ENCODE peak calls at places on chromosomes 1 and 21, in six cellular contexts. R, T, F, C, H and M are unnamed samples.

GRCh38 chr1:226355679-226356583 is 47.0 kb upstream of the LIN9 start:
- DNase-seq in F (no peak), T (no peak), R (peak; percentile 42), C (no peak), H (no peak), M (no peak)

GRCh38 chr1:31626451-31627202 is 9.1 kb downstream of the HCRTR1 start:
- DNase-seq in H (no peak), T (peak; percentile 43), C (no peak), R (no peak), F (no peak), M (peak; percentile 74)

GRCh38 chr1:171485375-171486047 is at the start of gene PRRC2C:
- DNase-seq in C (peak; percentile 99), R (peak; percentile 97), T (peak; percentile 98), F (peak; percentile 98), H (peak; percentile 97), M (peak; percentile 87)

GRCh38 chr1:46530791-46531409 is 20.5 kb downstream of the KNCN start:
- DNase-seq in H (no peak), F (no peak), R (no peak), T (no peak), C (no peak), M (peak; percentile 87)

GRCh38 chr1:3545363-3546047 is 65.8 kb downstream of the MEGF6 start:
- DNase-seq in R (no peak), C (no peak), F (no peak), T (no peak), H (no peak), M (no peak)

GRCh38 chr1:210201671-210202070 is 30.9 kb upstream of the SERTAD4 start:
- DNase-seq in C (no peak), H (peak; percentile 13), R (no peak), F (no peak), T (peak; percentile 34), M (no peak)

GRCh38 chr1:56285554-56286402 is 293.6 kb downstream of the PLPP3 start:
- DNase-seq in H (no peak), R (no peak), C (no peak), T (peak; percentile 52), F (no peak), M (no peak)

GRCh38 chr1:210332719-210333398 is 4.2 kb downstream of the HHAT start:
- DNase-seq in T (peak; percentile 73), R (peak; percentile 48), F (no peak), H (no peak), C (no peak), M (no peak)

GRCh38 chr21:17370263-17370662 is 142.6 kb upstream of the CXADR start:
- DNase-seq in C (no peak), T (no peak), H (no peak), F (no peak), R (no peak), M (no peak)

GRCh38 chr1:39637301-39637700 is 2.1 kb downstream of the HEYL start:
- DNase-seq in H (no peak), C (no peak), R (no peak), T (no peak), F (no peak), M (peak; percentile 55)

GRCh38 chr1:39632491-39633417 is 6.7 kb downstream of the HEYL start:
- DNase-seq in C (peak; percentile 75), T (peak; percentile 57), F (no peak), H (no peak), R (peak; percentile 29), M (peak; percentile 97)

GRCh38 chr1:39633422-39633821 is 6.0 kb downstream of the HEYL start:
- DNase-seq in F (no peak), T (no peak), C (no peak), R (no peak), H (no peak), M (peak; percentile 63)

GRCh38 chr1:39635871-39636210 is 3.6 kb downstream of the HEYL start:
- DNase-seq in F (no peak), C (no peak), T (no peak), H (no peak), R (no peak), M (peak; percentile 76)

GRCh38 chr1:39635205-39635870 is 4.1 kb downstream of the HEYL start:
- DNase-seq in H (no peak), F (no peak), R (no peak), T (no peak), C (no peak), M (peak; percentile 87)
- H3K27me3 ChIP-seq in H (peaks cover 6% of the 10 kb centered on the region), F (no peaks in the 10 kb centered on the region), R (peaks cover 67% of the 10 kb centered on the region), T (peaks cover 48% of the 10 kb centered on the region), C (no peaks in the 10 kb centered on the region), M (peaks cover 5% of the 10 kb centered on the region)

GRCh38 chr1:153371231-153371630 is 4.2 kb downstream of the S100A12 start:
- DNase-seq in H (no peak), T (no peak), R (no peak), C (no peak), F (no peak), M (no peak)
- H3K27me3 ChIP-seq in H (no peaks in the 10 kb centered on the region), T (peaks cover 5% of the 10 kb centered on the region), R (no peaks in the 10 kb centered on the region), C (no peaks in the 10 kb centered on the region), F (no peaks in the 10 kb centered on the region), M (peaks cover 5% of the 10 kb centered on the region)

DNA sequence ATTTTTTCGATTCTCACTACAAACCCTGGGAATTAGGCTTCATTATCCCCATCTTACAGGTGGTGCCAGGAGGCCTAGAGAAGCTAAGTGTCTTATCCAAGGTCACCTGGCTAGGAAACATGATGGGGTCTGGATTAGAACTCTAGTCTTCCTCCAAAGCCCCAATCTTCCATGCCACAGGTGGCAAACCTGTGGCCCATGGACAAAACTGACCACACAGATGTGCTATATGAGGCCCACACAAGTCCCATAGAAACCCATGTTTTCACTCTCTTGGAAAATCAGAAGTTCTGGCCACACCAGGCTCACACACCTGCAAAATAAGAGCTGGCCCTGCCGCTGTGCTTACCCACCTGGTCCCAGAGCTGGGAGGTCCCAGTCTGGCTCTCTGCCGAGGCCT is 21.6 kb downstream of the VWA5B1 start:
- DNase-seq in F (no peak), T (no peak), C (no peak), H (no peak), R (no peak), M (no peak)
- H3K27me3 ChIP-seq in F (no peaks in the 10 kb centered on the region), T (no peaks in the 10 kb centered on the region), C (no peaks in the 10 kb centered on the region), H (peaks cover 6% of the 10 kb centered on the region), R (no peaks in the 10 kb centered on the region), M (peaks cover 17% of the 10 kb centered on the region)

GRCh38 chr21:19065164-19065563 is 661.6 kb upstream of the TMPRSS15 start:
- DNase-seq in C (no peak), H (no peak), F (no peak), T (no peak), R (no peak), M (no peak)
- H3K27me3 ChIP-seq in C (no peaks in the 10 kb centered on the region), H (no peaks in the 10 kb centered on the region), F (no peaks in the 10 kb centered on the region), T (no peaks in the 10 kb centered on the region), R (no peaks in the 10 kb centered on the region), M (no peaks in the 10 kb centered on the region)

DNA sequence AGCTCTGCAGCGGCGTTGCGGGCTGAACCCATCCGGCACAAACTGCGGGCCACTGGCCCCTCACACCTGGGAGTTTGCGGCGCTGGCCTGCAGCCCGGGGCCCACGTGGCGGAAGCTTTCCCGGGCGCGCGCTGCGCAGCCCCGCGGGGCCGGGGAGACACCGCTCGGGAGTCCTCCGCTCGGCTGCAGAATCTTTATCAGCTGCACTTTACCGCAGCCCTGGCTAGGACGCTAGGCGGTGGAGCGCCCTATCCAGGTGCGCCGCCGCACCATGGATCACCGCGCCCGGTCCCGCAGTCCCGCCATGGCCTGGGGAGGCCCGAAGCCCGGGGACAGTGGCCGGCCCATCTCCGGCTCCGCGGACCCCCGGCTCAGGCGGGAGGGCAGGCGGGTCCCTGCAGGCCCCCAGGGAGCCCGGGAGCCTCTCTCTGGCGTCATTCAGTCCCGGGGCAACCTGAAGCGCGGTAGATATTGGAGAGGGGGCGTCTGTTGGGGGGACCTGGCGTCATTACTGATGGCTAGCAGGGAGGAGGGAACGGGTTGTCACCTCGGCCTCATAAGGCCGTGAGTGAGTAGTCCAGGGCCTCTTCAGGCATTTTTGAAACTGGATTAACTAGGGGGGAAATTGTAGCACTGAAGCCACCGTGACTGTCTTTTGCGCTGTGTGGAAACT is 5.7 kb upstream of the OLIG2 start:
- DNase-seq in F (no peak), R (no peak), H (no peak), T (no peak), C (no peak), M (peak; percentile 77)
- H3K27me3 ChIP-seq in F (peaks cover 65% of the 10 kb centered on the region), R (peaks cover 98% of the 10 kb centered on the region), H (peaks cover 87% of the 10 kb centered on the region), T (peaks cover 62% of the 10 kb centered on the region), C (no peaks in the 10 kb centered on the region), M (peaks cover 80% of the 10 kb centered on the region)

GRCh38 chr1:114128293-114128692 is 25.4 kb downstream of the SYT6 start:
- DNase-seq in R (no peak), T (no peak), H (no peak), C (no peak), F (no peak), M (peak; percentile 56)

GRCh38 chr1:114130846-114131525 is 22.7 kb downstream of the SYT6 start:
- DNase-seq in F (no peak), R (no peak), T (peak; percentile 14), H (no peak), C (no peak), M (peak; percentile 66)

GRCh38 chr1:114134518-114134917 is 19.2 kb downstream of the SYT6 start:
- DNase-seq in C (no peak), F (no peak), T (no peak), H (no peak), R (no peak), M (no peak)

GRCh38 chr1:114130213-114130612 is 23.5 kb downstream of the SYT6 start:
- DNase-seq in T (no peak), R (no peak), C (no peak), F (no peak), H (no peak), M (no peak)

DNA sequence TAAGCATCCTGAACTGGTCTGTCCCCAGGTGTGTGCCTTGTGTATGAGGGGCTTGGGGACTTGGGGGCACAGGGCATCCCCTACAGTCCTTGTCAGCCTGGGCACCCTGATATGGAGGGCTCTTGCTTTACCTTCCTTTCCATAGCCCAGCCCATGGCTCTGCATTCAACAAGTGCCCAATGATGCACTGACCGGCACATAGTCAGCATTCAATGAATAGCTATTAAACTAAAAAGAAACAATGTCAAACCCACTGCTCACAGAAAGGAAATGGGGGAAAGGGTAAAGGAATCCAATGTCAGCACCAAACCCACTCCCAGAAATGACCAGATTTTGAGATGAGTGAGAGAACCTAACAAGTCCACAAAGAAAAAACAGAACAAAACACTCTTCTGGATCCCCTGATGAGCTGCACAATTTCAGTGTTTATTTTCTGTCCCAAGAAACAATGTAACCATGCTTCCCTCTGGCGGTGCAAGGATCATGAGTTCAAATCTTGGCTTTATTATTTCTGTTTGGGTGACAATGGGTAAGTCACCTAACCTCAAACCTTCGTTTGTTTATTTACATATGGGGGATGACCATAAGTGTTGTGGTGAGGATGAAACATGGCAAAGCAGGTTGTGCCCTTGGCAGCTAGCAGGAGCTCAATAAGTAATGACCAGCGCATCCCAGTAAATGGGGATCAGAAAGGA is 22.0 kb downstream of the SYT6 start:
- DNase-seq in T (no peak), C (no peak), H (no peak), R (no peak), F (no peak), M (no peak)
- H3K27me3 ChIP-seq in T (peaks cover 3% of the 10 kb centered on the region), C (no peaks in the 10 kb centered on the region), H (peaks cover 6% of the 10 kb centered on the region), R (peaks cover 5% of the 10 kb centered on the region), F (peaks cover 4% of the 10 kb centered on the region), M (no peaks in the 10 kb centered on the region)

DNA sequence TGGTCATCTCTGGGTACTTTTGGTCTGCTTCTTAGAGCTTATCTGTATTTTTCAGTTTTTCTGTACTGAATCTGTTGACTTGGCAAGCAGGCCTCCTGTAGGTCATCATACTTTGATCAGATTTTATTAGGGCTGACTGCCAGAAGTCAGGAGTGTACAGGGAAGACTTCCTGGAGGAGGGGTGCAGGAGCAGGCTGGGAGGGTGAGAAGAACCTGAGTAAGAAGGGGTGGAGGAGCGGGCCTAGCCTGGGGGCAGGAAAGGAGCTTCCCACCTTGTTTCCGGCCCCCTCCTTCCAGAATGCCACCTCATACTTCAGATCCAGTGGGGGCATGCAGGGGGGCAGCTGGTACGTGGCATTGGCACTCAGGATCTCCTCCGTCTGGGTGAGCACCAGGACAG is 18.3 kb upstream of the IL22RA1 start:
- DNase-seq in C (no peak), H (no peak), F (no peak), T (no peak), R (peak; percentile 47), M (no peak)
- H3K27me3 ChIP-seq in C (no peaks in the 10 kb centered on the region), H (peaks cover 36% of the 10 kb centered on the region), F (no peaks in the 10 kb centered on the region), T (peaks cover 20% of the 10 kb centered on the region), R (no peaks in the 10 kb centered on the region), M (peaks cover 28% of the 10 kb centered on the region)

GRCh38 chr1:208030320-208031091 is 119.6 kb upstream of the CD34 start:
- DNase-seq in R (peak; percentile 26), T (peak; percentile 68), C (peak; percentile 71), H (no peak), F (peak; percentile 70), M (peak; percentile 68)
- H3K27me3 ChIP-seq in R (no peaks in the 10 kb centered on the region), T (no peaks in the 10 kb centered on the region), C (no peaks in the 10 kb centered on the region), H (no peaks in the 10 kb centered on the region), F (no peaks in the 10 kb centered on the region), M (no peaks in the 10 kb centered on the region)